ENCODE peak calls at places on chromosomes 5 and 9, in four cellular contexts. I is K562, N is HepG2, R is GM12878. E is an unnamed sample.

GRCh38 chr9:32854271-32854670 is 70.9 kb downstream of the TMEM215 start:
- DNase-seq in I (no peak), N (no peak), R (no peak), E (no peak)

GRCh38 chr5:173191561-173191960 is 43.4 kb downstream of the NKX2-5 start:
- DNase-seq in I (no peak), N (no peak), R (no peak), E (no peak)

GRCh38 chr5:124461857-124462423 is 284.5 kb downstream of the ZNF608 start:
- DNase-seq in I (no peak), N (no peak), R (no peak), E (no peak)

GRCh38 chr5:42168091-42168670 is 243.1 kb downstream of the FBXO4 start:
- DNase-seq in I (no peak), N (no peak), R (no peak), E (no peak)

GRCh38 chr9:74497750-74498615 is 848 bp downstream of the RORB start:
- DNase-seq in I (no peak), N (no peak), R (no peak), E (peak; percentile 62)

GRCh38 chr5:140608730-140609520 is 24.1 kb downstream of the CD14 start:
- DNase-seq in I (no peak), N (no peak), R (no peak), E (no peak)

GRCh38 chr5:13606051-13606450 is 338.4 kb downstream of the DNAH5 start:
- DNase-seq in I (no peak), N (no peak), R (no peak), E (no peak)

GRCh38 chr5:94254214-94254613 is 364.2 kb downstream of the KIAA0825 start:
- DNase-seq in I (no peak), N (no peak), R (no peak), E (no peak)

GRCh38 chr5:132257131-132258101 is at the start of gene PDLIM4:
- DNase-seq in I (peak; percentile 56), N (no peak), R (no peak), E (peak; percentile 96)

GRCh38 chr5:139407517-139407916 is 3.6 kb upstream of the SPATA24 start:
- DNase-seq in I (no peak), N (no peak), R (no peak), E (no peak)
- TF ChIP-seq NFIC in I (no peak), N (no peak), R (no peak), E (no peak)

DNA sequence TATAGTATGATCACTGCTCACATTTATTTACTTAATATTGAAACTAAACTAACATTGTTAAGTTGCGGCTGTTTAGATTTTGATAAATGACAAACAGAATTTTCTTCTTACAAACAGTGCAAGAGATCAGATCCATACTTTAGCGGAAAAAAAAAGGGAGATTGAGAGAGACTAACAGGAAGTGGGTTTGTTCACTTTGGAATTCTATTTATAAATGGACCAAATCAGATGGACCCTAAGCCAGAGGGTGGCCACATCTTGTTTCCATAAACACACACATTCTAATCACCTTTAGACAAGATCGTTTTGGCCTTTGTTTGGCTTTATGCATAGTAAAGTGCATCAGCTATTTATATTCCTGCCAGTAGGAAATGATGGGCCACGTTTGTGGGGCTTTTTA is 381.4 kb upstream of the CD180 start:
- DNase-seq in I (no peak), N (no peak), R (no peak), E (no peak)
- TF ChIP-seq NFIC in I (no peak), N (no peak), R (no peak), E (no peak)

GRCh38 chr9:19032411-19032810 is 598 bp downstream of the SAXO1 start:
- DNase-seq in I (no peak), N (no peak), R (no peak), E (no peak)
- TF ChIP-seq NFIC in I (no peak), N (no peak), R (no peak), E (no peak)

GRCh38 chr5:74131256-74131655 is 505.3 kb downstream of the ARHGEF28 start:
- DNase-seq in I (no peak), N (no peak), R (no peak), E (no peak)

GRCh38 chr5:74127377-74128338 is 501.7 kb downstream of the ARHGEF28 start:
- DNase-seq in I (no peak), N (peak; percentile 4), R (no peak), E (no peak)

GRCh38 chr5:74132485-74132884 is 506.5 kb downstream of the ARHGEF28 start:
- DNase-seq in I (no peak), N (no peak), R (no peak), E (no peak)

GRCh38 chr5:74126294-74126693 is 500.3 kb downstream of the ARHGEF28 start:
- DNase-seq in I (no peak), N (no peak), R (no peak), E (no peak)

GRCh38 chr5:74130141-74130897 is 504.3 kb downstream of the ARHGEF28 start:
- DNase-seq in I (no peak), N (no peak), R (no peak), E (no peak)
- TF ChIP-seq NFIC in I (no peak), N (no peak), R (no peak), E (no peak)

DNA sequence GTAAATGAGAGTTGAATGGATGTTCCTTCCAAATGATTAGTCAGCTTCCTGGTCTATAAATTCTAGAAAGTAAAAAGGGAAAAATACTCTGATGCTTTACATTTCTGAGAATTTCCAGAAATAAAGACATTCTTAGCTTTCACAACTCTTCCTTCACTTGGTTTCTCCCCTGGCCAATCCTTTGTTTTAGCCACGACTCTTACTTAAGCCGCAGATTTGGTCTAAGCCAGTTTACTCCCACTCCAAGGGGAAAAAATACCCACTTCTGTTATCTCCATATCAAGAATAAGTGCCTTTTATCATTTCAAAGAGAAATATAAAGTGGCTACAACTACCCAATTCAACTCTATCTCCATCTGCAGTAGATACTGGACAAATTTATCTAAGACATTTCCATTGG is 29.7 kb downstream of the PWWP2A start:
- DNase-seq in I (no peak), N (no peak), R (no peak), E (no peak)
- TF ChIP-seq NFIC in I (no peak), N (no peak), R (no peak), E (no peak)

GRCh38 chr9:124108216-124108615 is 96.6 kb downstream of the LHX2 start:
- DNase-seq in I (no peak), N (no peak), R (no peak), E (no peak)

GRCh38 chr9:124105266-124105665 is 93.7 kb downstream of the LHX2 start:
- DNase-seq in I (no peak), N (no peak), R (no peak), E (no peak)

DNA sequence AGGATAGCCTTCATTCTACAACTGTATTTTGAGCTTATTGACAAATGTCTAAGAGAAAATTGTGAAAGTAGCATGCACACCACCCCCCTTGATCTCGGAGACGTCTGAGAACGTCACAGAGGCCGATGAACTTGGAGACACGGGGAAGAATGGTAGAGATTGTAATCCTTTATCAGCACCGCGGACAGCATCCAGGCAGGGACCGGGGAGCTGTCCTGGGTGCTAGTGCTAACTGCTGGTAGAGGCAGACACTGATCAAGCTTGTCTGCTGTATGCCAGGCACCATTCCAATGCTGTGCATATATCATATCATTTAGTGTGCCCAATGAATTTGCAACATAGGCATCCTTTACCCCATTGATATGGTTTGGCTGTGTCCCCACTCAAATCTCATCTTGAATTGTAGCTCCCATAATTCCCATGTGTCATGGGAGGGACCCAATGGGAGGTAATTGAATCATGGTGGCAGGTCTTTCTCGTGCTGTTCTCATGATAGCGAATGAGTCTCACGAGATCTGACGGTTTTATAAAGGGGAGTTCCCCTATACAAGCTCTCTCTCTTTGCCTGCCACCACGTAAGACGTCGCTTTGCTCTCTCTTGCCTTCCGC is 98.8 kb downstream of the LHX2 start:
- DNase-seq in I (peak; percentile 69), N (peak; percentile 33), R (no peak), E (no peak)
- TF ChIP-seq NFIC in I (no peak), N (no peak), R (no peak), E (no peak)

GRCh38 chr5:38807570-38808461 is 38.0 kb upstream of the OSMR start:
- DNase-seq in I (peak; percentile 50), N (no peak), R (no peak), E (no peak)
- TF ChIP-seq NFIC in I (peak; percentile 13), N (no peak), R (no peak), E (peak; percentile 75)

DNA sequence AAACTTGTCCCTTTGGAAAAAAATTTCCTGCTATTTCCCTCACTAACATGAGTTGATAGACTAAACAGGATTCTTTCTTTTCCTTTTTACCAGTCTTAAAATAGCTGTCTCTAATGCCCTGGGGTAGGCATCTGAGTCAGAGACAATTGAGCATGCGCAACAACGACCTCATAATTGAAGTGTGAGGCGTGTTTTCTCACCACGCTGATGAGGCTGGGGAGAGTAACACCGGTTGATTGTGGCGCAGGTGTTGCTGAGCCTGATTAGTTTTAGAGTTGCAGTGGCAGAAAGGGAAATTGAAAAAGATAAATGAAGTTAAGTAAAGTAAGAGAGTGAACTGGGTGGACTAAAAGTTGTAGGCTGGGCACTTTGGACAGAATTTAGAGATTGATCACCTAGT is 213.7 kb downstream of the TLR4 start:
- DNase-seq in I (no peak), N (no peak), R (no peak), E (no peak)
- TF ChIP-seq NFIC in I (no peak), N (no peak), R (no peak), E (no peak)

DNA sequence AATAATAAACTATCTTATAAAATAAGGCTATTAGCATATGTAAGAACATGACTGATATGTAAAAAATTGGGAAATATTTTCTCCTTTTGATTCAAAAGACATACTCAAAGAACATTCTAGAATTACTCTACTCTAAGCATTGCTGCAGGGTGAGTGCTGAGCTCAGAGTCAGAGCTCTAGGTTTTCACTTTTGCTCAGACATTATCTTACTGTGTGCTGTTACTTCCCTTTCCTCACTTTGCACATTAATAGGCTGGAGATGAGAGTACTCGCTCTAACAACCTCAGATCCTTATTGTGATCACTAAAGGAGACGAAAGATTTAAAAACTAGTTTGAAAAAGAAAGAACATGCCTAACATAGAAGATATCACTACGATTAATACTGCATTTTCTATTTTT is 99.4 kb upstream of the C9orf72 start:
- DNase-seq in I (no peak), N (no peak), R (no peak), E (no peak)
- TF ChIP-seq NFIC in I (no peak), N (no peak), R (no peak), E (no peak)